ENCODE peak calls at places on chromosomes 11 and 22, in ten cellular contexts. One of them, this sample, is unnamed.
A peak's percentile ranks its signal among the peaks of the same experiment; 100 is the strongest.

GRCh38 chr22:39308614-39309363 is 10.6 kb downstream of the RPL3 start:
- DNase-seq in OCI-LY7: no peak
- DNase-seq in T-helper 1 cell: no peak
- DNase-seq in lower lobe of right lung: peak; percentile 69
- DNase-seq in stimulated activated CD4-positive, alpha-beta T cell treated with anti-CD3 and anti-CD28 coated beads, Interleukin-15, amount 100 ng/mL, for 1 hour: no peak
- DNase-seq in KBM-7: no peak
- DNase-seq in ecto neural progenitor cell: no peak
- DNase-seq in HFFc6: peak; percentile 90
- DNase-seq in EH: peak; percentile 97
- DNase-seq in Caki2: peak; percentile 85
- DNase-seq in this sample: no peak

GRCh38 chr22:29748248-29748893 is 18.4 kb downstream of the ZMAT5 start:
- DNase-seq in OCI-LY7: no peak
- DNase-seq in T-helper 1 cell: no peak
- DNase-seq in lower lobe of right lung: no peak
- DNase-seq in stimulated activated CD4-positive, alpha-beta T cell treated with anti-CD3 and anti-CD28 coated beads, Interleukin-15, amount 100 ng/mL, for 1 hour: no peak
- DNase-seq in KBM-7: no peak
- DNase-seq in ecto neural progenitor cell: peak; percentile 35
- DNase-seq in HFFc6: peak; percentile 6
- DNase-seq in EH: peak; percentile 9
- DNase-seq in Caki2: no peak
- DNase-seq in this sample: no peak

GRCh38 chr22:37229012-37229804 is 14.9 kb downstream of the RAC2 start:
- DNase-seq in OCI-LY7: peak; percentile 61
- DNase-seq in T-helper 1 cell: no peak
- DNase-seq in lower lobe of right lung: no peak
- DNase-seq in stimulated activated CD4-positive, alpha-beta T cell treated with anti-CD3 and anti-CD28 coated beads, Interleukin-15, amount 100 ng/mL, for 1 hour: no peak
- DNase-seq in KBM-7: no peak
- DNase-seq in ecto neural progenitor cell: no peak
- DNase-seq in HFFc6: peak; percentile 76
- DNase-seq in EH: peak; percentile 89
- DNase-seq in Caki2: peak; percentile 69
- DNase-seq in this sample: no peak

GRCh38 chr22:23057331-23057730 is 13.0 kb upstream of the GNAZ start:
- DNase-seq in OCI-LY7: no peak
- DNase-seq in T-helper 1 cell: no peak
- DNase-seq in lower lobe of right lung: no peak
- DNase-seq in stimulated activated CD4-positive, alpha-beta T cell treated with anti-CD3 and anti-CD28 coated beads, Interleukin-15, amount 100 ng/mL, for 1 hour: no peak
- DNase-seq in KBM-7: no peak
- DNase-seq in ecto neural progenitor cell: no peak
- DNase-seq in HFFc6: no peak
- DNase-seq in EH: no peak
- DNase-seq in Caki2: no peak
- DNase-seq in this sample: no peak

GRCh38 chr22:32904044-32904443 is 102.5 kb downstream of the TIMP3 start:
- DNase-seq in OCI-LY7: peak; percentile 35
- DNase-seq in T-helper 1 cell: no peak
- DNase-seq in lower lobe of right lung: no peak
- DNase-seq in stimulated activated CD4-positive, alpha-beta T cell treated with anti-CD3 and anti-CD28 coated beads, Interleukin-15, amount 100 ng/mL, for 1 hour: no peak
- DNase-seq in KBM-7: no peak
- DNase-seq in ecto neural progenitor cell: no peak
- DNase-seq in HFFc6: peak; percentile 23
- DNase-seq in EH: peak; percentile 62
- DNase-seq in Caki2: peak; percentile 32
- DNase-seq in this sample: no peak

GRCh38 chr11:18364495-18365047 is 29.8 kb upstream of the LDHA start:
- DNase-seq in OCI-LY7: no peak
- DNase-seq in T-helper 1 cell: no peak
- DNase-seq in lower lobe of right lung: no peak
- DNase-seq in stimulated activated CD4-positive, alpha-beta T cell treated with anti-CD3 and anti-CD28 coated beads, Interleukin-15, amount 100 ng/mL, for 1 hour: no peak
- DNase-seq in KBM-7: no peak
- DNase-seq in ecto neural progenitor cell: no peak
- DNase-seq in HFFc6: no peak
- DNase-seq in EH: peak; percentile 6
- DNase-seq in Caki2: no peak
- DNase-seq in this sample: no peak

GRCh38 chr11:76510060-76511047 is 65.5 kb downstream of the EMSY start:
- DNase-seq in OCI-LY7: no peak
- DNase-seq in T-helper 1 cell: no peak
- DNase-seq in lower lobe of right lung: no peak
- DNase-seq in stimulated activated CD4-positive, alpha-beta T cell treated with anti-CD3 and anti-CD28 coated beads, Interleukin-15, amount 100 ng/mL, for 1 hour: no peak
- DNase-seq in KBM-7: no peak
- DNase-seq in ecto neural progenitor cell: peak; percentile 42
- DNase-seq in HFFc6: peak; percentile 4
- DNase-seq in EH: peak; percentile 85
- DNase-seq in Caki2: no peak
- DNase-seq in this sample: no peak

GRCh38 chr11:126480015-126480409 is 124.5 kb downstream of the ST3GAL4 start:
- DNase-seq in OCI-LY7: no peak
- DNase-seq in T-helper 1 cell: no peak
- DNase-seq in lower lobe of right lung: no peak
- DNase-seq in stimulated activated CD4-positive, alpha-beta T cell treated with anti-CD3 and anti-CD28 coated beads, Interleukin-15, amount 100 ng/mL, for 1 hour: no peak
- DNase-seq in KBM-7: no peak
- DNase-seq in ecto neural progenitor cell: no peak
- DNase-seq in HFFc6: no peak
- DNase-seq in EH: no peak
- DNase-seq in Caki2: no peak
- DNase-seq in this sample: no peak

GRCh38 chr22:23565942-23566715 is 14.0 kb downstream of the IGLL1 start:
- DNase-seq in OCI-LY7: no peak
- DNase-seq in T-helper 1 cell: no peak
- DNase-seq in lower lobe of right lung: no peak
- DNase-seq in stimulated activated CD4-positive, alpha-beta T cell treated with anti-CD3 and anti-CD28 coated beads, Interleukin-15, amount 100 ng/mL, for 1 hour: no peak
- DNase-seq in KBM-7: peak; percentile 32
- DNase-seq in ecto neural progenitor cell: peak; percentile 75
- DNase-seq in HFFc6: no peak
- DNase-seq in EH: no peak
- DNase-seq in Caki2: no peak
- DNase-seq in this sample: no peak

GRCh38 chr11:43818220-43818619 is 62.4 kb upstream of the ALKBH3 start:
- DNase-seq in OCI-LY7: no peak
- DNase-seq in T-helper 1 cell: no peak
- DNase-seq in lower lobe of right lung: no peak
- DNase-seq in stimulated activated CD4-positive, alpha-beta T cell treated with anti-CD3 and anti-CD28 coated beads, Interleukin-15, amount 100 ng/mL, for 1 hour: no peak
- DNase-seq in KBM-7: no peak
- DNase-seq in ecto neural progenitor cell: no peak
- DNase-seq in HFFc6: peak; percentile 83
- DNase-seq in EH: peak; percentile 83
- DNase-seq in Caki2: no peak
- DNase-seq in this sample: no peak

GRCh38 chr11:87528752-87529151 is 491.0 kb downstream of the TMEM135 start:
- DNase-seq in OCI-LY7: no peak
- DNase-seq in T-helper 1 cell: no peak
- DNase-seq in lower lobe of right lung: no peak
- DNase-seq in stimulated activated CD4-positive, alpha-beta T cell treated with anti-CD3 and anti-CD28 coated beads, Interleukin-15, amount 100 ng/mL, for 1 hour: no peak
- DNase-seq in KBM-7: no peak
- DNase-seq in ecto neural progenitor cell: no peak
- DNase-seq in HFFc6: no peak
- DNase-seq in EH: no peak
- DNase-seq in Caki2: no peak
- DNase-seq in this sample: no peak

GRCh38 chr11:116467809-116468208 is 305.0 kb downstream of the BUD13 start:
- DNase-seq in OCI-LY7: no peak
- DNase-seq in T-helper 1 cell: no peak
- DNase-seq in lower lobe of right lung: no peak
- DNase-seq in stimulated activated CD4-positive, alpha-beta T cell treated with anti-CD3 and anti-CD28 coated beads, Interleukin-15, amount 100 ng/mL, for 1 hour: no peak
- DNase-seq in KBM-7: no peak
- DNase-seq in ecto neural progenitor cell: no peak
- DNase-seq in HFFc6: no peak
- DNase-seq in EH: no peak
- DNase-seq in Caki2: no peak
- DNase-seq in this sample: no peak